ENCODE peak calls at places on chromosome 3, in four cellular contexts. G is HL-60, M is K562, Q is GM12878. F is an unnamed sample.

GRCh38 chr3:195701042-195701910 is 19.5 kb upstream of the MUC20 start:
- DNase-seq in G (no peak), M (no peak), Q (no peak), F (no peak)

GRCh38 chr3:72265661-72266370 is 480.9 kb upstream of the PROK2 start:
- DNase-seq in G (no peak), M (no peak), Q (no peak), F (no peak)

GRCh38 chr3:18712713-18713575 is 287.8 kb upstream of the SATB1 start:
- DNase-seq in G (no peak), M (no peak), Q (no peak), F (no peak)

GRCh38 chr3:31188112-31188511 is 293.7 kb upstream of the GADL1 start:
- DNase-seq in G (no peak), M (no peak), Q (no peak), F (no peak)

GRCh38 chr3:126357299-126358037 is at the start of gene KLF15:
- DNase-seq in G (peak), M (peak), Q (no peak), F (peak)

GRCh38 chr3:123021986-123022510 is 5.5 kb downstream of the SEMA5B start:
- DNase-seq in G (no peak), M (no peak), Q (no peak), F (no peak)

GRCh38 chr3:195041871-195042740 is 228.9 kb downstream of the XXYLT1 start:
- DNase-seq in G (peak), M (no peak), Q (no peak), F (no peak)

GRCh38 chr3:133940536-133940935 is 44.9 kb upstream of the RAB6B start:
- DNase-seq in G (no peak), M (no peak), Q (no peak), F (no peak)

GRCh38 chr3:45778761-45779201 is 17.6 kb downstream of the SLC6A20 start:
- DNase-seq in G (no peak), M (no peak), Q (no peak), F (no peak)

GRCh38 chr3:49553690-49554634 is at the start of gene BSN:
- DNase-seq in G (peak), M (peak), Q (peak), F (peak)

GRCh38 chr3:146503459-146504202 is 34.3 kb upstream of the PLSCR2 start:
- DNase-seq in G (no peak), M (no peak), Q (peak), F (peak)

GRCh38 chr3:99522147-99522546 is 116.2 kb upstream of the COL8A1 start:
- DNase-seq in G (no peak), M (no peak), Q (no peak), F (no peak)

GRCh38 chr3:4524423-4524769 is 31.2 kb downstream of the ITPR1 start:
- DNase-seq in G (no peak), M (no peak), Q (no peak), F (no peak)

GRCh38 chr3:177068967-177069366 is 128.3 kb downstream of the TBL1XR1 start:
- DNase-seq in G (no peak), M (no peak), Q (no peak), F (no peak)

GRCh38 chr3:177066068-177066467 is 131.2 kb downstream of the TBL1XR1 start:
- DNase-seq in G (no peak), M (no peak), Q (no peak), F (no peak)

GRCh38 chr3:177065285-177066028 is 131.8 kb downstream of the TBL1XR1 start:
- DNase-seq in G (no peak), M (no peak), Q (no peak), F (no peak)

GRCh38 chr3:177071496-177072156 is 125.7 kb downstream of the TBL1XR1 start:
- DNase-seq in G (no peak), M (no peak), Q (no peak), F (no peak)

GRCh38 chr3:177069514-177070329 is 127.6 kb downstream of the TBL1XR1 start:
- DNase-seq in G (no peak), M (no peak), Q (no peak), F (no peak)
- TF ChIP-seq POLR2AphosphoS5 in G (no peak), M (no peak), Q (no peak), F (no peak)

GRCh38 chr3:152790988-152791387 is 43.9 kb upstream of the P2RY1 start:
- DNase-seq in G (no peak), M (no peak), Q (no peak), F (no peak)

GRCh38 chr3:152785051-152785450 is 49.9 kb upstream of the P2RY1 start:
- DNase-seq in G (no peak), M (no peak), Q (no peak), F (no peak)

DNA sequence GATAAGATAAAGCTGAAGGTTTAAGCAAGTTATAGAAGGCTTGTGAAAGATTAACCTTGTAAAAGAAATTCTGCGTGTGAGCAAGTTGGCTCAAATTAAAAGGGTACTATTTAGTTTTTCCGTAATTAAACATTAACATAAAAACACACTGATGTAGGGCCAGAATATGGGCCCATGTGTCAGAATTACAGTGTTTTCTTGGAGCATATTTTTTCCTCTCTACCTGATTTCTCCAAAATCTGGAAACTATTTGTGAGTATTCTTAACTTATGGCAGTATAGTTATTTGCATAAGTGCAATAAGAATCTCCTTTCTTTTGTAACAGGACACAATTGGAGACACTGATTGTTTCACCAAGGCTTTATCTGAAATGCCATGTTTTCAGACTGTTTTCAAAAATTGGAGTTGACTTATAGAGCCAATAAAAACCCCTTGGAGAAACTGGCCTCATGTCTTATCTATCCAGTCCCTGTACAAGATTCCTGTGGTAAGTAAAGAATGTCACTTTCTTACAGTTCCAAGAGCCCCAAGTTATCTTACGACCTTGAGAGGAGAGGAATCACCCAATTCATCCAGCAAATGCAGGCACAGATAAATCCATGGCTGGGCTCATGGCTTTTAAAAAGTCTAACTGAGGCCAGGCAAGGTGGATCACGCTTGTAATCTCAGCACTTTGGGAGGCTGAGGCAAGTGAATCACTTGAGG is 47.8 kb upstream of the P2RY1 start:
- DNase-seq in G (no peak), M (no peak), Q (no peak), F (no peak)
- TF ChIP-seq SPI1 in G (no peak), M (no peak), Q (no peak), F (no peak)

GRCh38 chr3:14143826-14144225 is 19.0 kb downstream of the TMEM43 start:
- DNase-seq in G (peak), M (no peak), Q (no peak), F (no peak)
- TF ChIP-seq POLR2AphosphoS5 in G (no peak), M (no peak), Q (no peak), F (no peak)

DNA sequence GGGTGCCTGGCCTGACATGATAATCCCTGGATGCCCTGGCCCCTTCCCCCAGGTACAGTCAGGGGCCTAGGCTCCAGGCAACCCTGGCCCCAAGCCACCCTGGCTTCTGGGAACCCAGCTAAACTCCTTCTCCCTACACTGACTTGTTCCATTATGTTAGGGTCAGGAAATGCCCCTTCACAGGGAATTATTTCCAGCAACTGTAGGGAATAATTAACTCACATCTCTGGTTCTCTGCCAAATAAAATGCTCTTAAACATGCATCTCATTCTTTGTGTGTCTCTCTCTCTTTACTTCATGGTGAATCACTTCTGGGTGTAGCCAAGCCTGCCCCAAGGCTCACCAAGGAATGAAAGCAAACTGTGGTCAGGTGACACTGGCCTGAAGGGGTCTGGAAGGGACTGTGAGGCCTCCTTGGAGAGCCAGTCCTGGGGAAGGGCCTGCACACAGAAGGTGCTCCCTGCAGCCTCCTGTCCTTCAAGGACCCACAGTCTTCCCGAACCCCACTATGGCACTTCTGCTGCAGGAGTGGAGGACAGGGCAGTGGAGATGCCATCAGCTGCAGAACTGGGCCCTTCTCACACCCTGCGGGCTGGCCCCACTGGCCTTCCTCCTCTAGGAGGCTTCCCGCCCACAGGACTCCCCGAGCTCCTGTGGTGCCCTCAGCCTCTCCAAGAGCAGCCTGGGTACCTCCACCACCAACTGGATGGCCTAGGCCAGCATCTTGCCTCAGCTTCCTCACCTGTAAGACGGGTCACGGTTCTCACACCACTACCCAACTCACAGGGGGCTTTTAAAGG is 17.6 kb downstream of the TKT start:
- DNase-seq in G (no peak), M (no peak), Q (no peak), F (no peak)
- TF ChIP-seq SPI1 in G (no peak), M (no peak), Q (no peak), F (no peak)

GRCh38 chr3:20741381-20741780 is 555.4 kb upstream of the SGO1 start:
- DNase-seq in G (no peak), M (no peak), Q (no peak), F (no peak)

GRCh38 chr3:20739814-20740213 is 553.8 kb upstream of the SGO1 start:
- DNase-seq in G (no peak), M (no peak), Q (no peak), F (no peak)

GRCh38 chr3:20736287-20736686 is 550.3 kb upstream of the SGO1 start:
- DNase-seq in G (no peak), M (no peak), Q (no peak), F (no peak)
- TF ChIP-seq POLR2AphosphoS5 in G (no peak), M (no peak), Q (no peak), F (no peak)

F was measured in GM12891.